ENCODE peak calls at places on chromosomes 13 and 19, in nine cellular contexts. Z is tibial nerve; K is CD8-positive, alpha-beta T cell; Q is CD8-positive, alpha-beta memory T cell; H is pancreas; X is right lobe of liver; N is GM23338; M is small intestine; S is heart right ventricle. U is an unnamed sample. For H3K4me1 and H3K36me3, the result is how much of the 10 kb centered on the place peaks cover.

GRCh38 chr13:94987081-94987480 is 274.7 kb upstream of the SOX21 start:
- DNase-seq in Z (no peak), K (no peak), Q (no peak), H (no peak), X (no peak), N (no peak), M (no peak), S (no peak), U (no peak)

GRCh38 chr19:35404879-35405622 is 34.2 kb downstream of the GPR42 start:
- DNase-seq in Z (no peak), K (no peak), Q (no peak), H (peak), X (no peak), N (peak), M (no peak), S (no peak), U (no peak)

GRCh38 chr19:48290923-48291700 is 21.2 kb downstream of the ZNF114 start:
- DNase-seq in Z (peak), K (peak), Q (peak), H (peak), X (peak), N (peak), M (peak), S (peak), U (peak)

GRCh38 chr19:15129856-15130580 is 22.8 kb downstream of the SYDE1 start:
- DNase-seq in Z (no peak), K (no peak), Q (no peak), H (no peak), X (no peak), N (no peak), M (peak), S (no peak), U (no peak)

GRCh38 chr13:95301947-95302386 is 716 bp upstream of the ABCC4 start:
- DNase-seq in Z (peak), K (no peak), Q (no peak), H (no peak), X (no peak), N (peak), M (peak), S (no peak), U (no peak)

GRCh38 chr13:97502691-97503090 is 68.7 kb downstream of the RAP2A start:
- DNase-seq in Z (no peak), K (no peak), Q (no peak), H (no peak), X (no peak), N (no peak), M (no peak), S (no peak), U (no peak)

GRCh38 chr13:98746968-98747367 is 5.5 kb downstream of the SLC15A1 start:
- DNase-seq in Z (no peak), K (no peak), Q (no peak), H (no peak), X (peak), N (no peak), M (peak), S (no peak), U (no peak)

GRCh38 chr19:16066611-16067104 is 9.6 kb upstream of the TPM4 start:
- DNase-seq in Z (no peak), K (peak), Q (peak), H (no peak), X (peak), N (no peak), M (peak), S (peak), U (no peak)

GRCh38 chr19:34145741-34146202 is 26.5 kb upstream of the LSM14A start:
- DNase-seq in Z (peak), K (peak), Q (peak), H (peak), X (no peak), N (peak), M (peak), S (peak), U (peak)

GRCh38 chr19:11624064-11624463 is 26.8 kb downstream of the ZNF627 start:
- DNase-seq in Z (no peak), K (no peak), Q (no peak), H (no peak), X (no peak), N (no peak), M (peak), S (no peak), U (no peak)

GRCh38 chr19:20182232-20182785 is 15.3 kb downstream of the ZNF486 start:
- DNase-seq in Z (no peak), K (no peak), Q (no peak), H (no peak), X (no peak), N (no peak), M (no peak), S (no peak), U (no peak)

GRCh38 chr19:17101686-17102628 is 26.4 kb downstream of the MYO9B start:
- DNase-seq in Z (no peak), K (no peak), Q (no peak), H (no peak), X (no peak), N (no peak), M (no peak), S (no peak), U (no peak)

GRCh38 chr13:33260168-33261098 is 25.1 kb downstream of the STARD13 start:
- DNase-seq in Z (no peak), K (no peak), Q (no peak), H (no peak), X (peak), N (no peak), M (peak), S (no peak), U (no peak)

DNA sequence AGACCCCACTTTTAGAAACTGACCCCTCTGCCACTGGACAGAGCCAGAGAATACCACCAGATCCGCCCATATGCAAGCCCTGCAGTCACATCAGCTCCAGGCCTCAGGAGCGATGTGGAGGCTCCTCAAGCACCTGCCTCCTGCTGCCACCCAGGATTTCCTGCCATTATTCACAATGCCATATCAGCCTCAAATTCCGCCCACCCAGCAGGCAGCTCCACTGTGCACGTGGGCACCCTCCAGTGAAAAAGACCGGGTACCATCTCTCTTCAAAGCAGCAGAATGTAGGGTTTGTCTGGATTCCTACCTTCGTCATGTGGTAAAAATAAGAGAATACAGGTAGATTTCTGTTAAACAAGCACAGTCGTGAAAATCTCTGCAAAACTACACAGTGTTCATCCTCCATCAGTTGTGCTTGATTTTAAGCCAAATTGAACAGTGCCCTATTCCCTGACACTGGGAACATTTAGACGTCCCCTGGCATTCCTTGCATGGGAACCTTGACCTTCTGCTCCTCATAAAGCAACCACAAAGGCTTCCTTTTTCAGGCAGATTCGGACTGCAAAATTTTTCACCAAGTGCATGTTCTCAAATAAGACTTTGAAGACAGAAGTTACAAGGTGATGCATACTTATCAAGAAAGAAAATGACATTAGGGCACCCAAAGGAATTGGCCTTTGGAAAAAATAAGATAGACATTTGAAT is 56.4 kb downstream of the FAM124A start:
- DNase-seq in Z (no peak), K (no peak), Q (no peak), H (no peak), X (no peak), N (no peak), M (no peak), S (no peak), U (no peak)
- H3K4me1 ChIP-seq in Z (under half), K (under half), Q (under half), H (under half), X (under half), N (under half), M (under half), S (under half), U (under half)

GRCh38 chr19:12944064-12944674 is 1.5 kb upstream of the RAD23A start:
- DNase-seq in Z (no peak), K (no peak), Q (no peak), H (no peak), X (no peak), N (no peak), M (no peak), S (no peak), U (no peak)

GRCh38 chr19:12948597-12949362 is 3.1 kb downstream of the RAD23A start:
- DNase-seq in Z (no peak), K (no peak), Q (no peak), H (no peak), X (no peak), N (no peak), M (no peak), S (no peak), U (no peak)

GRCh38 chr19:12947702-12948596 is 2.3 kb downstream of the RAD23A start:
- DNase-seq in Z (no peak), K (no peak), Q (no peak), H (no peak), X (peak), N (no peak), M (no peak), S (no peak), U (no peak)

GRCh38 chr19:12945479-12946091 is at the start of gene RAD23A:
- DNase-seq in Z (peak), K (peak), Q (peak), H (peak), X (peak), N (peak), M (peak), S (peak), U (peak)

DNA sequence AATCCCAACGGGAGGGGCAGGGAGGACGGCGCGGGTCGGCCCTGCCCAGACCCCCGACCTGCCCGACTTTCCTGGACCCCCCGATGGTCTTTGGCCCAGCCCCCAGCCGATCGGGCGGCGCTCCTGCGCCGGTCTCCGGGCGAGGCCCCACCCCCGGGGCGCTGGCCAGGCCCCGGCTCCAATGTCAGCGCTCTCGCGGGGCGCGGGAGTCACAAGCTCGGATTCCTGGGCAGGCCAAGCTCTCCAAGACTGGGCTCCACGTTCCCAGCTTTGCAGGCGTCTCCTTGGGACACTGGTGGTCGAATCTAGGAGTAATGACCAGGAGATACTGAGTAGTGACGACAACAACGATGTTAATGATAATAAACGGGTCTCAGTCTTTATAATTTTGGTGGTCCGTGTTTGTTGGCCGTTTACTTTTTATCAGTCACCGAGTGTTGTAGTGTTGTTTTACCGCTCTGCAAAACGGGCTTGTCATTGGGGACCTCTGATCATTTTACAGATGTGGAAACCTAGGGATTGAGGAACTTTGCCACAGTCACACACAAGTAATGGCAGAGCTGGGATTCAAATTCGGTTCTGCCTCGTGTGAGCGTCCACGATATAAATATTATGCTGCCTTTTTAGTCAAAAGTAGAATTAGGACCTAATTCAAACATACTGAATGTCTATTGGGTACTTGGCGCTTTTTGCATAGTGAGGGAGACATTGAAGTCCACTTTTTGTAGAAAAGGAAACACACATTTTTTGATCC is 607 bp downstream of the RAD23A start:
- DNase-seq in Z (no peak), K (peak), Q (peak), H (peak), X (peak), N (peak), M (peak), S (peak), U (peak)
- H3K36me3 ChIP-seq in Z (under half), K (half or more), Q (half or more), H (under half), X (under half), N (under half), M (under half), S (half or more), U (under half)

GRCh38 chr13:114057131-114058050 is 75.0 kb downstream of the RASA3 start:
- DNase-seq in Z (no peak), K (no peak), Q (no peak), H (no peak), X (no peak), N (no peak), M (no peak), S (no peak), U (no peak)
- H3K4me3 ChIP-seq in Z (no peak), K (no peak), Q (no peak), H (no peak), X (no peak), N (no peak), M (no peak), S (no peak), U (no peak)

GRCh38 chr19:1070576-1070930 is 3.6 kb downstream of the ARHGAP45 start:
- DNase-seq in Z (no peak), K (no peak), Q (no peak), H (no peak), X (no peak), N (peak), M (no peak), S (no peak), U (no peak)
- H3K4me1 ChIP-seq in Z (under half), K (half or more), Q (half or more), H (under half), X (under half), N (under half), M (under half), S (under half), U (under half)

GRCh38 chr19:18637644-18638630 is 1.1 kb downstream of the KLHL26 start:
- DNase-seq in Z (no peak), K (no peak), Q (no peak), H (peak), X (no peak), N (peak), M (peak), S (no peak), U (peak)

GRCh38 chr19:18635831-18636182 is 1.0 kb upstream of the KLHL26 start:
- DNase-seq in Z (no peak), K (no peak), Q (no peak), H (no peak), X (no peak), N (no peak), M (no peak), S (no peak), U (no peak)

GRCh38 chr19:18634612-18635290 is 2.1 kb upstream of the KLHL26 start:
- DNase-seq in Z (no peak), K (no peak), Q (no peak), H (no peak), X (no peak), N (no peak), M (peak), S (no peak), U (no peak)

GRCh38 chr19:18636183-18636968 is 452 bp upstream of the KLHL26 start:
- DNase-seq in Z (peak), K (peak), Q (peak), H (peak), X (peak), N (peak), M (peak), S (peak), U (peak)

GRCh38 chr19:18636969-18637629 is at the start of gene KLHL26:
- DNase-seq in Z (no peak), K (no peak), Q (no peak), H (no peak), X (no peak), N (no peak), M (no peak), S (no peak), U (no peak)
- H3K36me3 ChIP-seq in Z (under half), K (under half), Q (under half), H (under half), X (under half), N (under half), M (under half), S (under half), U (under half)

DNA sequence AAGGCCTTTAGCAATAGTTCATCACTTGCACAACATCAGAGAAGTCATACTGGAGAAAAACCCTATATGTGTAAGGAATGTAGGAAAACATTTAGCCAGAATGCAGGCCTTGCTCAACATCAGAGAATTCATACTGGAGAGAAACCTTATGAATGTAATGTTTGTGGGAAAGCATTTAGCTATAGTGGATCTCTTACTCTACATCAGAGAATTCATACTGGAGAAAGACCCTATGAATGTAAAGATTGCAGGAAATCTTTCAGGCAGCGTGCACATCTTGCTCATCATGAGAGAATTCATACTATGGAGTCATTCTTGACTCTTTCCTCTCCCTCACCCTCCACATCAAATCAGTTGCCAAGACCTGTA is 19.8 kb downstream of the ZNF583 start:
- DNase-seq in Z (no peak), K (no peak), Q (no peak), H (no peak), X (no peak), N (no peak), M (no peak), S (no peak), U (no peak)
- H3K4me3 ChIP-seq in Z (no peak), K (peak), Q (no peak), H (no peak), X (no peak), N (peak), M (no peak), S (no peak), U (no peak)

GRCh38 chr19:53978975-53979801 is 12.2 kb upstream of the CACNG6 start:
- DNase-seq in Z (no peak), K (no peak), Q (no peak), H (no peak), X (no peak), N (peak), M (no peak), S (no peak), U (no peak)

GRCh38 chr19:53977991-53978731 is 13.3 kb upstream of the CACNG6 start:
- DNase-seq in Z (peak), K (no peak), Q (no peak), H (peak), X (peak), N (peak), M (no peak), S (peak), U (peak)

GRCh38 chr19:53981408-53981998 is 9.9 kb upstream of the CACNG6 start:
- DNase-seq in Z (no peak), K (no peak), Q (no peak), H (no peak), X (no peak), N (peak), M (no peak), S (no peak), U (no peak)

GRCh38 chr19:53980553-53981407 is 10.7 kb upstream of the CACNG6 start:
- DNase-seq in Z (no peak), K (no peak), Q (no peak), H (no peak), X (no peak), N (peak), M (peak), S (no peak), U (no peak)

DNA sequence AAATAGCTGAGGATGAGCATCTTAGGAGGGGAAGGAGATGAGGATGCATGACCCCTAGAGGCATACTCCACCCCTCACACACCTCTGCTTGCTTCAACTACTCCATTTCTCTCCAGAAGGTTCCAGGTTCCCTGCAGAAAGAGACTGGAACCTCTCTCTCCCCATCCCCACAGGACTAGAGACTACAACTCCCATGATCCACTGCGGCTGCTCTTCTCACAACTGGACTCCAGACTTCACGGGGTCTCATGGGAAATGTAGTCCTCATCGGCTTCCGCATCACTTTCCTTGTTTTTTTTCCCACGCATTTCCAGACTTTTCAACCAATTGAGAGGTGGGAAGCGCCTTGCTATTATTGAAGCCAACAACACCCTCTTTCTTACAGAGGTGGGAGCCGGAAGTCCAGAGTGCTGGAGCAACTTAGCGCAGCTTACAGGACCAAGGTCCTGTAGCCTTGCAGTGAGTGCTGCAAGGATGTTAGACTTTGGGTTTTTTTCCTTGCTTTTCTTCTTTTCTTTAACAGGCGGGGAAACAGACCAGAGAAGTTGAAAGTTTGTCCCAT is 13.9 kb upstream of the CACNG6 start:
- DNase-seq in Z (peak), K (peak), Q (peak), H (peak), X (peak), N (peak), M (peak), S (peak), U (peak)
- H3K4me1 ChIP-seq in Z (under half), K (under half), Q (under half), H (under half), X (under half), N (under half), M (under half), S (under half), U (under half)

GRCh38 chr19:10554760-10555612 is 10.8 kb downstream of the KRI1 start:
- DNase-seq in Z (no peak), K (no peak), Q (no peak), H (no peak), X (no peak), N (no peak), M (no peak), S (no peak), U (no peak)
- H3K36me3 ChIP-seq in Z (under half), K (half or more), Q (half or more), H (under half), X (under half), N (under half), M (under half), S (under half), U (under half)

DNA sequence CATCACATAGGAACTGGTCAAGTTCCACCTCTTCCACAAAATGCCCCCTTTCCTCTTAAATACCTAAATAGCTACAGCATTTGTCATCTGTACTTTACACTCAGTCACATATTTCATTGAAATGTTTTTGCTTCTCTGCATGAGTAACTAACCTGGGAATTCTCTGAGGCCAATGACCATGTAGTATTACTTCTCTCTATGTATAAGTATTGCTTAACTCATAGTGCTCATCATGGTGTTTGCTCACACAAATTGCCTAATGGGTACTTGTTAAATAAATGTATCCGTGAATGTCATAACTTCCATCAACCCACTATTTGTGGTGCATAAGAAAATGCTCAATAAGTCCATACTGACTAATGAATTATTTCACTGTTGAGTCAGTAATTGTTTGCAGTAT is 115.5 kb downstream of the FGF14 start:
- DNase-seq in Z (no peak), K (no peak), Q (no peak), H (no peak), X (no peak), N (no peak), M (no peak), S (no peak), U (no peak)
- H3K4me3 ChIP-seq in Z (no peak), K (no peak), Q (no peak), H (no peak), X (no peak), N (no peak), M (no peak), S (no peak), U (no peak)

GRCh38 chr13:111171629-111172028 is 56.5 kb downstream of the ARHGEF7 start:
- DNase-seq in Z (no peak), K (no peak), Q (no peak), H (no peak), X (no peak), N (no peak), M (no peak), S (no peak), U (no peak)

GRCh38 chr13:111175372-111175771 is 60.3 kb downstream of the ARHGEF7 start:
- DNase-seq in Z (no peak), K (no peak), Q (no peak), H (no peak), X (no peak), N (no peak), M (no peak), S (no peak), U (no peak)

GRCh38 chr13:111176421-111176820 is 61.3 kb downstream of the ARHGEF7 start:
- DNase-seq in Z (no peak), K (no peak), Q (no peak), H (no peak), X (no peak), N (no peak), M (no peak), S (no peak), U (no peak)

GRCh38 chr13:111175948-111176347 is 60.8 kb downstream of the ARHGEF7 start:
- DNase-seq in Z (no peak), K (no peak), Q (no peak), H (no peak), X (no peak), N (no peak), M (no peak), S (no peak), U (no peak)

GRCh38 chr13:111174377-111174776 is 59.3 kb downstream of the ARHGEF7 start:
- DNase-seq in Z (no peak), K (no peak), Q (no peak), H (no peak), X (no peak), N (no peak), M (no peak), S (no peak), U (no peak)
- H3K4me1 ChIP-seq in Z (under half), K (under half), Q (half or more), H (under half), X (under half), N (under half), M (under half), S (half or more), U (under half)

U was measured in lung.